ENCODE peak calls at places on chromosomes 4 and X, in four cellular contexts. One of them, this sample, is unnamed.

GRCh38 chrX:39258331-39258730 is 457.1 kb downstream of the MID1IP1 start:
- DNase-seq in Peyer's patch: no peak
- DNase-seq in activated T-cell treated with anti-CD3 and anti-CD28 coated beads for 48 hours: no peak
- DNase-seq in stimulated activated CD4-positive, alpha-beta T cell treated with anti-CD3 and anti-CD28 coated beads, TNF-alpha, amount 100 ng/mL, for 4 hours: no peak
- DNase-seq in this sample: no peak

GRCh38 chrX:15301924-15302323 is 13.5 kb downstream of the ASB11 start:
- DNase-seq in stimulated activated CD4-positive, alpha-beta T cell treated with anti-CD3 and anti-CD28 coated beads, TNF-alpha, amount 100 ng/mL, for 4 hours: no peak
- DNase-seq in Peyer's patch: no peak
- DNase-seq in activated T-cell treated with anti-CD3 and anti-CD28 coated beads for 48 hours: peak
- DNase-seq in this sample: peak

GRCh38 chr4:142126890-142127497 is 490.6 kb downstream of the IL15 start:
- DNase-seq in Peyer's patch: peak
- DNase-seq in stimulated activated CD4-positive, alpha-beta T cell treated with anti-CD3 and anti-CD28 coated beads, TNF-alpha, amount 100 ng/mL, for 4 hours: peak
- DNase-seq in activated T-cell treated with anti-CD3 and anti-CD28 coated beads for 48 hours: peak
- DNase-seq in this sample: peak

GRCh38 chr4:111040904-111041303 is 418.0 kb upstream of the PITX2 start:
- DNase-seq in activated T-cell treated with anti-CD3 and anti-CD28 coated beads for 48 hours: no peak
- DNase-seq in Peyer's patch: no peak
- DNase-seq in stimulated activated CD4-positive, alpha-beta T cell treated with anti-CD3 and anti-CD28 coated beads, TNF-alpha, amount 100 ng/mL, for 4 hours: no peak
- DNase-seq in this sample: no peak

GRCh38 chr4:102477657-102478056 is 23.5 kb upstream of the NFKB1 start:
- DNase-seq in activated T-cell treated with anti-CD3 and anti-CD28 coated beads for 48 hours: no peak
- DNase-seq in Peyer's patch: no peak
- DNase-seq in stimulated activated CD4-positive, alpha-beta T cell treated with anti-CD3 and anti-CD28 coated beads, TNF-alpha, amount 100 ng/mL, for 4 hours: no peak
- DNase-seq in this sample: no peak

GRCh38 chr4:635851-636627 is 10.7 kb downstream of the PDE6B start:
- DNase-seq in Peyer's patch: no peak
- DNase-seq in activated T-cell treated with anti-CD3 and anti-CD28 coated beads for 48 hours: no peak
- DNase-seq in stimulated activated CD4-positive, alpha-beta T cell treated with anti-CD3 and anti-CD28 coated beads, TNF-alpha, amount 100 ng/mL, for 4 hours: no peak
- DNase-seq in this sample: no peak

GRCh38 chr4:1285790-1286553 is 3.7 kb upstream of the MAEA start:
- DNase-seq in activated T-cell treated with anti-CD3 and anti-CD28 coated beads for 48 hours: peak
- DNase-seq in stimulated activated CD4-positive, alpha-beta T cell treated with anti-CD3 and anti-CD28 coated beads, TNF-alpha, amount 100 ng/mL, for 4 hours: no peak
- DNase-seq in Peyer's patch: no peak
- DNase-seq in this sample: no peak

GRCh38 chr4:7394681-7395451 is 39.9 kb downstream of the PSAPL1 start:
- DNase-seq in Peyer's patch: peak
- DNase-seq in activated T-cell treated with anti-CD3 and anti-CD28 coated beads for 48 hours: no peak
- DNase-seq in stimulated activated CD4-positive, alpha-beta T cell treated with anti-CD3 and anti-CD28 coated beads, TNF-alpha, amount 100 ng/mL, for 4 hours: no peak
- DNase-seq in this sample: no peak

GRCh38 chr4:84263415-84263814 is 235.7 kb downstream of the NKX6-1 start:
- DNase-seq in Peyer's patch: no peak
- DNase-seq in stimulated activated CD4-positive, alpha-beta T cell treated with anti-CD3 and anti-CD28 coated beads, TNF-alpha, amount 100 ng/mL, for 4 hours: no peak
- DNase-seq in activated T-cell treated with anti-CD3 and anti-CD28 coated beads for 48 hours: no peak
- DNase-seq in this sample: no peak

GRCh38 chrX:108267561-108267960 is 170.7 kb downstream of the COL4A6 start:
- DNase-seq in activated T-cell treated with anti-CD3 and anti-CD28 coated beads for 48 hours: no peak
- DNase-seq in Peyer's patch: no peak
- DNase-seq in stimulated activated CD4-positive, alpha-beta T cell treated with anti-CD3 and anti-CD28 coated beads, TNF-alpha, amount 100 ng/mL, for 4 hours: no peak
- DNase-seq in this sample: no peak

GRCh38 chr4:22129454-22130075 is 181.0 kb upstream of the KCNIP4 start:
- DNase-seq in stimulated activated CD4-positive, alpha-beta T cell treated with anti-CD3 and anti-CD28 coated beads, TNF-alpha, amount 100 ng/mL, for 4 hours: no peak
- DNase-seq in activated T-cell treated with anti-CD3 and anti-CD28 coated beads for 48 hours: peak
- DNase-seq in Peyer's patch: no peak
- DNase-seq in this sample: no peak